ENCODE peak calls at places on chromosomes 2 and 18, in five cellular contexts. One of them, this sample, is unnamed.

GRCh38 chr18:11368020-11368419 is 218.7 kb upstream of the PIEZO2 start:
- DNase-seq in effector CD4-positive, alpha-beta T cell: no peak
- DNase-seq in COR-L47: no peak
- DNase-seq in stimulated activated CD4-positive, alpha-beta T cell treated with anti-CD3 and anti-CD28 coated beads, Interleukin-2, amount 100 ng/mL, for 48 hours: no peak
- DNase-seq in fibroblast of the aortic adventitia: no peak
- DNase-seq in this sample: no peak

GRCh38 chr18:582465-582864 is 2.3 kb downstream of the CETN1 start:
- DNase-seq in effector CD4-positive, alpha-beta T cell: no peak
- DNase-seq in COR-L47: no peak
- DNase-seq in stimulated activated CD4-positive, alpha-beta T cell treated with anti-CD3 and anti-CD28 coated beads, Interleukin-2, amount 100 ng/mL, for 48 hours: no peak
- DNase-seq in fibroblast of the aortic adventitia: peak
- DNase-seq in this sample: no peak

GRCh38 chr2:1771626-1772280 is 27.4 kb upstream of the PXDN start:
- DNase-seq in effector CD4-positive, alpha-beta T cell: no peak
- DNase-seq in COR-L47: no peak
- DNase-seq in stimulated activated CD4-positive, alpha-beta T cell treated with anti-CD3 and anti-CD28 coated beads, Interleukin-2, amount 100 ng/mL, for 48 hours: no peak
- DNase-seq in fibroblast of the aortic adventitia: no peak
- DNase-seq in this sample: no peak

GRCh38 chr2:20677301-20678176 is 10.6 kb downstream of the GDF7 start:
- DNase-seq in effector CD4-positive, alpha-beta T cell: no peak
- DNase-seq in COR-L47: no peak
- DNase-seq in stimulated activated CD4-positive, alpha-beta T cell treated with anti-CD3 and anti-CD28 coated beads, Interleukin-2, amount 100 ng/mL, for 48 hours: no peak
- DNase-seq in fibroblast of the aortic adventitia: no peak
- DNase-seq in this sample: no peak

GRCh38 chr2:27378096-27378808 is 2.3 kb downstream of the ZNF513 start:
- DNase-seq in effector CD4-positive, alpha-beta T cell: no peak
- DNase-seq in COR-L47: no peak
- DNase-seq in stimulated activated CD4-positive, alpha-beta T cell treated with anti-CD3 and anti-CD28 coated beads, Interleukin-2, amount 100 ng/mL, for 48 hours: no peak
- DNase-seq in fibroblast of the aortic adventitia: no peak
- DNase-seq in this sample: no peak

GRCh38 chr2:235575431-235575830 is 81.6 kb downstream of the AGAP1 start:
- DNase-seq in effector CD4-positive, alpha-beta T cell: no peak
- DNase-seq in COR-L47: no peak
- DNase-seq in stimulated activated CD4-positive, alpha-beta T cell treated with anti-CD3 and anti-CD28 coated beads, Interleukin-2, amount 100 ng/mL, for 48 hours: no peak
- DNase-seq in fibroblast of the aortic adventitia: no peak
- DNase-seq in this sample: no peak

GRCh38 chr2:55111570-55112228 is 61.4 kb upstream of the RTN4 start:
- DNase-seq in effector CD4-positive, alpha-beta T cell: no peak
- DNase-seq in COR-L47: no peak
- DNase-seq in stimulated activated CD4-positive, alpha-beta T cell treated with anti-CD3 and anti-CD28 coated beads, Interleukin-2, amount 100 ng/mL, for 48 hours: no peak
- DNase-seq in fibroblast of the aortic adventitia: peak
- DNase-seq in this sample: peak

GRCh38 chr18:63182247-63182771 is 137.3 kb downstream of the BCL2 start:
- DNase-seq in effector CD4-positive, alpha-beta T cell: no peak
- DNase-seq in COR-L47: no peak
- DNase-seq in stimulated activated CD4-positive, alpha-beta T cell treated with anti-CD3 and anti-CD28 coated beads, Interleukin-2, amount 100 ng/mL, for 48 hours: no peak
- DNase-seq in fibroblast of the aortic adventitia: no peak
- DNase-seq in this sample: no peak

GRCh38 chr2:241961454-241961853 is 91.9 kb downstream of the RTP5 start:
- DNase-seq in effector CD4-positive, alpha-beta T cell: no peak
- DNase-seq in COR-L47: no peak
- DNase-seq in stimulated activated CD4-positive, alpha-beta T cell treated with anti-CD3 and anti-CD28 coated beads, Interleukin-2, amount 100 ng/mL, for 48 hours: no peak
- DNase-seq in fibroblast of the aortic adventitia: no peak
- DNase-seq in this sample: no peak

GRCh38 chr2:3169106-3169870 is 208.3 kb downstream of the EIPR1 start:
- DNase-seq in effector CD4-positive, alpha-beta T cell: no peak
- DNase-seq in COR-L47: no peak
- DNase-seq in stimulated activated CD4-positive, alpha-beta T cell treated with anti-CD3 and anti-CD28 coated beads, Interleukin-2, amount 100 ng/mL, for 48 hours: no peak
- DNase-seq in fibroblast of the aortic adventitia: peak
- DNase-seq in this sample: no peak

GRCh38 chr18:67117804-67118203 is 398.7 kb downstream of the DSEL start:
- DNase-seq in effector CD4-positive, alpha-beta T cell: no peak
- DNase-seq in COR-L47: no peak
- DNase-seq in stimulated activated CD4-positive, alpha-beta T cell treated with anti-CD3 and anti-CD28 coated beads, Interleukin-2, amount 100 ng/mL, for 48 hours: no peak
- DNase-seq in fibroblast of the aortic adventitia: peak
- DNase-seq in this sample: no peak

GRCh38 chr2:74864728-74865722 is 31.1 kb downstream of the HK2 start:
- DNase-seq in effector CD4-positive, alpha-beta T cell: no peak
- DNase-seq in COR-L47: no peak
- DNase-seq in stimulated activated CD4-positive, alpha-beta T cell treated with anti-CD3 and anti-CD28 coated beads, Interleukin-2, amount 100 ng/mL, for 48 hours: no peak
- DNase-seq in fibroblast of the aortic adventitia: peak
- DNase-seq in this sample: no peak

GRCh38 chr2:5691659-5692529 is at the start of gene SOX11:
- DNase-seq in effector CD4-positive, alpha-beta T cell: no peak
- DNase-seq in COR-L47: peak
- DNase-seq in stimulated activated CD4-positive, alpha-beta T cell treated with anti-CD3 and anti-CD28 coated beads, Interleukin-2, amount 100 ng/mL, for 48 hours: no peak
- DNase-seq in fibroblast of the aortic adventitia: no peak
- DNase-seq in this sample: peak

GRCh38 chr2:1670636-1671035 is 73.7 kb downstream of the PXDN start:
- DNase-seq in effector CD4-positive, alpha-beta T cell: no peak
- DNase-seq in COR-L47: no peak
- DNase-seq in stimulated activated CD4-positive, alpha-beta T cell treated with anti-CD3 and anti-CD28 coated beads, Interleukin-2, amount 100 ng/mL, for 48 hours: no peak
- DNase-seq in fibroblast of the aortic adventitia: no peak
- DNase-seq in this sample: no peak

GRCh38 chr2:30871440-30871839 is 64.2 kb upstream of the CAPN13 start:
- DNase-seq in effector CD4-positive, alpha-beta T cell: no peak
- DNase-seq in COR-L47: peak
- DNase-seq in stimulated activated CD4-positive, alpha-beta T cell treated with anti-CD3 and anti-CD28 coated beads, Interleukin-2, amount 100 ng/mL, for 48 hours: no peak
- DNase-seq in fibroblast of the aortic adventitia: no peak
- DNase-seq in this sample: no peak

GRCh38 chr2:156333951-156334495 is 1.5 kb upstream of the NR4A2 start:
- DNase-seq in effector CD4-positive, alpha-beta T cell: peak
- DNase-seq in COR-L47: peak
- DNase-seq in stimulated activated CD4-positive, alpha-beta T cell treated with anti-CD3 and anti-CD28 coated beads, Interleukin-2, amount 100 ng/mL, for 48 hours: peak
- DNase-seq in fibroblast of the aortic adventitia: no peak
- DNase-seq in this sample: peak

GRCh38 chr2:45889620-45890019 is 238.1 kb downstream of the PRKCE start:
- DNase-seq in effector CD4-positive, alpha-beta T cell: no peak
- DNase-seq in COR-L47: no peak
- DNase-seq in stimulated activated CD4-positive, alpha-beta T cell treated with anti-CD3 and anti-CD28 coated beads, Interleukin-2, amount 100 ng/mL, for 48 hours: no peak
- DNase-seq in fibroblast of the aortic adventitia: no peak
- DNase-seq in this sample: no peak

GRCh38 chr2:12432985-12433640 is 283.6 kb upstream of the TRIB2 start:
- DNase-seq in effector CD4-positive, alpha-beta T cell: no peak
- DNase-seq in COR-L47: no peak
- DNase-seq in stimulated activated CD4-positive, alpha-beta T cell treated with anti-CD3 and anti-CD28 coated beads, Interleukin-2, amount 100 ng/mL, for 48 hours: no peak
- DNase-seq in fibroblast of the aortic adventitia: peak
- DNase-seq in this sample: no peak

GRCh38 chr2:141941224-141941714 is 189.5 kb downstream of the LRP1B start:
- DNase-seq in effector CD4-positive, alpha-beta T cell: no peak
- DNase-seq in COR-L47: no peak
- DNase-seq in stimulated activated CD4-positive, alpha-beta T cell treated with anti-CD3 and anti-CD28 coated beads, Interleukin-2, amount 100 ng/mL, for 48 hours: no peak
- DNase-seq in fibroblast of the aortic adventitia: no peak
- DNase-seq in this sample: no peak

GRCh38 chr18:24488824-24489493 is 28.5 kb downstream of the HRH4 start:
- DNase-seq in effector CD4-positive, alpha-beta T cell: no peak
- DNase-seq in COR-L47: peak
- DNase-seq in stimulated activated CD4-positive, alpha-beta T cell treated with anti-CD3 and anti-CD28 coated beads, Interleukin-2, amount 100 ng/mL, for 48 hours: peak
- DNase-seq in fibroblast of the aortic adventitia: peak
- DNase-seq in this sample: no peak

GRCh38 chr2:12120281-12121150 is 374.1 kb downstream of the LPIN1 start:
- DNase-seq in effector CD4-positive, alpha-beta T cell: no peak
- DNase-seq in COR-L47: no peak
- DNase-seq in stimulated activated CD4-positive, alpha-beta T cell treated with anti-CD3 and anti-CD28 coated beads, Interleukin-2, amount 100 ng/mL, for 48 hours: no peak
- DNase-seq in fibroblast of the aortic adventitia: peak
- DNase-seq in this sample: no peak

GRCh38 chr2:60555794-60556161 is 2.3 kb upstream of the BCL11A start:
- DNase-seq in effector CD4-positive, alpha-beta T cell: no peak
- DNase-seq in COR-L47: no peak
- DNase-seq in stimulated activated CD4-positive, alpha-beta T cell treated with anti-CD3 and anti-CD28 coated beads, Interleukin-2, amount 100 ng/mL, for 48 hours: no peak
- DNase-seq in fibroblast of the aortic adventitia: no peak
- DNase-seq in this sample: no peak

GRCh38 chr2:77102927-77103326 is 419.2 kb downstream of the LRRTM4 start:
- DNase-seq in effector CD4-positive, alpha-beta T cell: no peak
- DNase-seq in COR-L47: no peak
- DNase-seq in stimulated activated CD4-positive, alpha-beta T cell treated with anti-CD3 and anti-CD28 coated beads, Interleukin-2, amount 100 ng/mL, for 48 hours: no peak
- DNase-seq in fibroblast of the aortic adventitia: no peak
- DNase-seq in this sample: no peak

GRCh38 chr2:69013123-69013836 is at the start of gene ANTXR1:
- DNase-seq in effector CD4-positive, alpha-beta T cell: no peak
- DNase-seq in COR-L47: peak
- DNase-seq in stimulated activated CD4-positive, alpha-beta T cell treated with anti-CD3 and anti-CD28 coated beads, Interleukin-2, amount 100 ng/mL, for 48 hours: no peak
- DNase-seq in fibroblast of the aortic adventitia: peak
- DNase-seq in this sample: peak

GRCh38 chr2:69975853-69976462 is 14.5 kb upstream of the ASPRV1 start:
- DNase-seq in effector CD4-positive, alpha-beta T cell: no peak
- DNase-seq in COR-L47: no peak
- DNase-seq in stimulated activated CD4-positive, alpha-beta T cell treated with anti-CD3 and anti-CD28 coated beads, Interleukin-2, amount 100 ng/mL, for 48 hours: no peak
- DNase-seq in fibroblast of the aortic adventitia: no peak
- DNase-seq in this sample: no peak

GRCh38 chr2:34102359-34102758 is 503.3 kb upstream of the FAM98A start:
- DNase-seq in effector CD4-positive, alpha-beta T cell: no peak
- DNase-seq in COR-L47: no peak
- DNase-seq in stimulated activated CD4-positive, alpha-beta T cell treated with anti-CD3 and anti-CD28 coated beads, Interleukin-2, amount 100 ng/mL, for 48 hours: no peak
- DNase-seq in fibroblast of the aortic adventitia: peak
- DNase-seq in this sample: no peak

GRCh38 chr2:144330951-144331651 is 188.8 kb downstream of the ZEB2 start:
- DNase-seq in effector CD4-positive, alpha-beta T cell: no peak
- DNase-seq in COR-L47: no peak
- DNase-seq in stimulated activated CD4-positive, alpha-beta T cell treated with anti-CD3 and anti-CD28 coated beads, Interleukin-2, amount 100 ng/mL, for 48 hours: no peak
- DNase-seq in fibroblast of the aortic adventitia: peak
- DNase-seq in this sample: no peak

GRCh38 chr18:12394428-12394827 is 13.3 kb upstream of the PRELID3A start:
- DNase-seq in effector CD4-positive, alpha-beta T cell: no peak
- DNase-seq in COR-L47: peak
- DNase-seq in stimulated activated CD4-positive, alpha-beta T cell treated with anti-CD3 and anti-CD28 coated beads, Interleukin-2, amount 100 ng/mL, for 48 hours: no peak
- DNase-seq in fibroblast of the aortic adventitia: no peak
- DNase-seq in this sample: no peak

GRCh38 chr18:74496508-74497307 is 545 bp downstream of the CNDP2 start:
- DNase-seq in effector CD4-positive, alpha-beta T cell: no peak
- DNase-seq in COR-L47: peak
- DNase-seq in stimulated activated CD4-positive, alpha-beta T cell treated with anti-CD3 and anti-CD28 coated beads, Interleukin-2, amount 100 ng/mL, for 48 hours: peak
- DNase-seq in fibroblast of the aortic adventitia: peak
- DNase-seq in this sample: no peak

GRCh38 chr2:133040175-133040574 is 370.2 kb upstream of the LYPD1 start:
- DNase-seq in effector CD4-positive, alpha-beta T cell: no peak
- DNase-seq in COR-L47: no peak
- DNase-seq in stimulated activated CD4-positive, alpha-beta T cell treated with anti-CD3 and anti-CD28 coated beads, Interleukin-2, amount 100 ng/mL, for 48 hours: no peak
- DNase-seq in fibroblast of the aortic adventitia: no peak
- DNase-seq in this sample: no peak

GRCh38 chr2:37670378-37671012 is 947 bp downstream of the CDC42EP3 start:
- DNase-seq in effector CD4-positive, alpha-beta T cell: no peak
- DNase-seq in COR-L47: no peak
- DNase-seq in stimulated activated CD4-positive, alpha-beta T cell treated with anti-CD3 and anti-CD28 coated beads, Interleukin-2, amount 100 ng/mL, for 48 hours: no peak
- DNase-seq in fibroblast of the aortic adventitia: peak
- DNase-seq in this sample: no peak

GRCh38 chr2:178008636-178009289 is 63.8 kb downstream of the PDE11A start:
- DNase-seq in effector CD4-positive, alpha-beta T cell: no peak
- DNase-seq in COR-L47: peak
- DNase-seq in stimulated activated CD4-positive, alpha-beta T cell treated with anti-CD3 and anti-CD28 coated beads, Interleukin-2, amount 100 ng/mL, for 48 hours: no peak
- DNase-seq in fibroblast of the aortic adventitia: peak
- DNase-seq in this sample: peak

GRCh38 chr2:99806758-99807157 is 316.9 kb upstream of the REV1 start:
- DNase-seq in effector CD4-positive, alpha-beta T cell: no peak
- DNase-seq in COR-L47: no peak
- DNase-seq in stimulated activated CD4-positive, alpha-beta T cell treated with anti-CD3 and anti-CD28 coated beads, Interleukin-2, amount 100 ng/mL, for 48 hours: no peak
- DNase-seq in fibroblast of the aortic adventitia: peak
- DNase-seq in this sample: no peak

GRCh38 chr2:76642122-76642521 is 880.1 kb downstream of the LRRTM4 start:
- DNase-seq in effector CD4-positive, alpha-beta T cell: no peak
- DNase-seq in COR-L47: no peak
- DNase-seq in stimulated activated CD4-positive, alpha-beta T cell treated with anti-CD3 and anti-CD28 coated beads, Interleukin-2, amount 100 ng/mL, for 48 hours: no peak
- DNase-seq in fibroblast of the aortic adventitia: no peak
- DNase-seq in this sample: no peak

GRCh38 chr2:120486946-120487345 is 141.0 kb downstream of the INHBB start:
- DNase-seq in effector CD4-positive, alpha-beta T cell: no peak
- DNase-seq in COR-L47: no peak
- DNase-seq in stimulated activated CD4-positive, alpha-beta T cell treated with anti-CD3 and anti-CD28 coated beads, Interleukin-2, amount 100 ng/mL, for 48 hours: no peak
- DNase-seq in fibroblast of the aortic adventitia: no peak
- DNase-seq in this sample: no peak

GRCh38 chr2:149858916-149859634 is 271.5 kb upstream of the MMADHC start:
- DNase-seq in effector CD4-positive, alpha-beta T cell: no peak
- DNase-seq in COR-L47: no peak
- DNase-seq in stimulated activated CD4-positive, alpha-beta T cell treated with anti-CD3 and anti-CD28 coated beads, Interleukin-2, amount 100 ng/mL, for 48 hours: no peak
- DNase-seq in fibroblast of the aortic adventitia: peak
- DNase-seq in this sample: no peak

GRCh38 chr2:162197095-162197825 is 45.2 kb upstream of the GCG start:
- DNase-seq in effector CD4-positive, alpha-beta T cell: no peak
- DNase-seq in COR-L47: no peak
- DNase-seq in stimulated activated CD4-positive, alpha-beta T cell treated with anti-CD3 and anti-CD28 coated beads, Interleukin-2, amount 100 ng/mL, for 48 hours: no peak
- DNase-seq in fibroblast of the aortic adventitia: peak
- DNase-seq in this sample: no peak

This sample was measured in DMS153.